ENCODE peak calls at places on chromosomes 7 and 10, in ten cellular contexts. One of them, this sample, is unnamed.

GRCh38 chr7:76267107-76267834 is 35.2 kb upstream of the HSPB1 start:
- DNase-seq in mesendoderm: no peak
- DNase-seq in right cardiac atrium: no peak
- DNase-seq in AG09319: no peak
- DNase-seq in retina: no peak
- DNase-seq in SK-MEL-5: no peak
- DNase-seq in fibroblast of lung: no peak
- DNase-seq in HFFc6: no peak
- DNase-seq in CD8-positive, alpha-beta T cell: no peak
- DNase-seq in GM18507: no peak
- DNase-seq in this sample: no peak

GRCh38 chr7:8389898-8390642 is 43.3 kb upstream of the NXPH1 start:
- DNase-seq in mesendoderm: peak; percentile 89
- DNase-seq in right cardiac atrium: peak; percentile 71
- DNase-seq in AG09319: no peak
- DNase-seq in retina: no peak
- DNase-seq in SK-MEL-5: peak; percentile 75
- DNase-seq in fibroblast of lung: no peak
- DNase-seq in HFFc6: no peak
- DNase-seq in CD8-positive, alpha-beta T cell: no peak
- DNase-seq in GM18507: no peak
- DNase-seq in this sample: peak; percentile 2

GRCh38 chr7:116315293-116315692 is 105.0 kb downstream of the TES start:
- DNase-seq in mesendoderm: peak; percentile 14
- DNase-seq in right cardiac atrium: peak; percentile 51
- DNase-seq in AG09319: no peak
- DNase-seq in retina: no peak
- DNase-seq in SK-MEL-5: no peak
- DNase-seq in fibroblast of lung: peak; percentile 89
- DNase-seq in HFFc6: no peak
- DNase-seq in CD8-positive, alpha-beta T cell: no peak
- DNase-seq in GM18507: no peak
- DNase-seq in this sample: peak; percentile 82

GRCh38 chr10:131697461-131698128 is 203.2 kb upstream of the PPP2R2D start:
- DNase-seq in mesendoderm: no peak
- DNase-seq in right cardiac atrium: no peak
- DNase-seq in AG09319: no peak
- DNase-seq in retina: no peak
- DNase-seq in SK-MEL-5: no peak
- DNase-seq in fibroblast of lung: no peak
- DNase-seq in HFFc6: no peak
- DNase-seq in CD8-positive, alpha-beta T cell: no peak
- DNase-seq in GM18507: no peak
- DNase-seq in this sample: no peak

GRCh38 chr10:36802523-36803153 is 322.8 kb upstream of the ANKRD30A start:
- DNase-seq in mesendoderm: no peak
- DNase-seq in right cardiac atrium: peak; percentile 69
- DNase-seq in AG09319: no peak
- DNase-seq in retina: peak; percentile 33
- DNase-seq in SK-MEL-5: no peak
- DNase-seq in fibroblast of lung: peak; percentile 9
- DNase-seq in HFFc6: no peak
- DNase-seq in CD8-positive, alpha-beta T cell: no peak
- DNase-seq in GM18507: no peak
- DNase-seq in this sample: peak; percentile 83

GRCh38 chr7:74254858-74255379 is 720 bp upstream of the RFC2 start:
- DNase-seq in mesendoderm: no peak
- DNase-seq in right cardiac atrium: no peak
- DNase-seq in AG09319: no peak
- DNase-seq in retina: no peak
- DNase-seq in SK-MEL-5: no peak
- DNase-seq in fibroblast of lung: no peak
- DNase-seq in HFFc6: no peak
- DNase-seq in CD8-positive, alpha-beta T cell: no peak
- DNase-seq in GM18507: no peak
- DNase-seq in this sample: no peak

GRCh38 chr10:103872137-103872933 is 17.0 kb upstream of the SH3PXD2A start:
- DNase-seq in mesendoderm: no peak
- DNase-seq in right cardiac atrium: no peak
- DNase-seq in AG09319: no peak
- DNase-seq in retina: no peak
- DNase-seq in SK-MEL-5: no peak
- DNase-seq in fibroblast of lung: peak; percentile 47
- DNase-seq in HFFc6: peak; percentile 80
- DNase-seq in CD8-positive, alpha-beta T cell: no peak
- DNase-seq in GM18507: no peak
- DNase-seq in this sample: no peak

GRCh38 chr7:119664601-119665000 is 608.4 kb upstream of the KCND2 start:
- DNase-seq in mesendoderm: peak; percentile 9
- DNase-seq in right cardiac atrium: no peak
- DNase-seq in AG09319: no peak
- DNase-seq in retina: no peak
- DNase-seq in SK-MEL-5: no peak
- DNase-seq in fibroblast of lung: peak; percentile 85
- DNase-seq in HFFc6: peak; percentile 12
- DNase-seq in CD8-positive, alpha-beta T cell: no peak
- DNase-seq in GM18507: no peak
- DNase-seq in this sample: peak; percentile 55

GRCh38 chr7:142308326-142308725 is 50.5 kb upstream of the PRSS58 start:
- DNase-seq in mesendoderm: no peak
- DNase-seq in right cardiac atrium: no peak
- DNase-seq in AG09319: no peak
- DNase-seq in retina: no peak
- DNase-seq in SK-MEL-5: no peak
- DNase-seq in fibroblast of lung: no peak
- DNase-seq in HFFc6: no peak
- DNase-seq in CD8-positive, alpha-beta T cell: no peak
- DNase-seq in GM18507: no peak
- DNase-seq in this sample: no peak

GRCh38 chr7:107315821-107316220 is 147.0 kb downstream of the HBP1 start:
- DNase-seq in mesendoderm: no peak
- DNase-seq in right cardiac atrium: no peak
- DNase-seq in AG09319: no peak
- DNase-seq in retina: no peak
- DNase-seq in SK-MEL-5: no peak
- DNase-seq in fibroblast of lung: no peak
- DNase-seq in HFFc6: no peak
- DNase-seq in CD8-positive, alpha-beta T cell: no peak
- DNase-seq in GM18507: no peak
- DNase-seq in this sample: no peak

GRCh38 chr10:46515402-46516192 is 40.9 kb downstream of the GPRIN2 start:
- DNase-seq in mesendoderm: no peak
- DNase-seq in right cardiac atrium: no peak
- DNase-seq in AG09319: no peak
- DNase-seq in retina: no peak
- DNase-seq in SK-MEL-5: no peak
- DNase-seq in fibroblast of lung: no peak
- DNase-seq in HFFc6: no peak
- DNase-seq in CD8-positive, alpha-beta T cell: no peak
- DNase-seq in GM18507: no peak
- DNase-seq in this sample: no peak

GRCh38 chr10:9634466-9634865 is 1383.2 kb upstream of the CELF2 start:
- DNase-seq in mesendoderm: no peak
- DNase-seq in right cardiac atrium: no peak
- DNase-seq in AG09319: no peak
- DNase-seq in retina: no peak
- DNase-seq in SK-MEL-5: no peak
- DNase-seq in fibroblast of lung: peak; percentile 87
- DNase-seq in HFFc6: no peak
- DNase-seq in CD8-positive, alpha-beta T cell: no peak
- DNase-seq in GM18507: no peak
- DNase-seq in this sample: peak; percentile 86

GRCh38 chr7:155943251-155943899 is 131.1 kb upstream of the SHH start:
- DNase-seq in mesendoderm: no peak
- DNase-seq in right cardiac atrium: no peak
- DNase-seq in AG09319: no peak
- DNase-seq in retina: no peak
- DNase-seq in SK-MEL-5: no peak
- DNase-seq in fibroblast of lung: no peak
- DNase-seq in HFFc6: no peak
- DNase-seq in CD8-positive, alpha-beta T cell: no peak
- DNase-seq in GM18507: no peak
- DNase-seq in this sample: no peak

GRCh38 chr10:76942556-76943416 is 694.8 kb downstream of the KCNMA1 start:
- DNase-seq in mesendoderm: peak; percentile 7
- DNase-seq in right cardiac atrium: no peak
- DNase-seq in AG09319: no peak
- DNase-seq in retina: no peak
- DNase-seq in SK-MEL-5: no peak
- DNase-seq in fibroblast of lung: no peak
- DNase-seq in HFFc6: peak; percentile 6
- DNase-seq in CD8-positive, alpha-beta T cell: no peak
- DNase-seq in GM18507: no peak
- DNase-seq in this sample: no peak

GRCh38 chr10:86337121-86337601 is 29.4 kb downstream of the GRID1 start:
- DNase-seq in mesendoderm: no peak
- DNase-seq in right cardiac atrium: no peak
- DNase-seq in AG09319: no peak
- DNase-seq in retina: no peak
- DNase-seq in SK-MEL-5: no peak
- DNase-seq in fibroblast of lung: no peak
- DNase-seq in HFFc6: no peak
- DNase-seq in CD8-positive, alpha-beta T cell: no peak
- DNase-seq in GM18507: peak; percentile 30
- DNase-seq in this sample: no peak

GRCh38 chr7:126370038-126370668 is 882.6 kb downstream of the GRM8 start:
- DNase-seq in mesendoderm: no peak
- DNase-seq in right cardiac atrium: no peak
- DNase-seq in AG09319: no peak
- DNase-seq in retina: no peak
- DNase-seq in SK-MEL-5: no peak
- DNase-seq in fibroblast of lung: no peak
- DNase-seq in HFFc6: no peak
- DNase-seq in CD8-positive, alpha-beta T cell: no peak
- DNase-seq in GM18507: no peak
- DNase-seq in this sample: no peak

GRCh38 chr7:67729771-67730170 is 733.1 kb downstream of the TYW1 start:
- DNase-seq in mesendoderm: peak; percentile 35
- DNase-seq in right cardiac atrium: no peak
- DNase-seq in AG09319: no peak
- DNase-seq in retina: no peak
- DNase-seq in SK-MEL-5: peak; percentile 83
- DNase-seq in fibroblast of lung: no peak
- DNase-seq in HFFc6: no peak
- DNase-seq in CD8-positive, alpha-beta T cell: no peak
- DNase-seq in GM18507: no peak
- DNase-seq in this sample: no peak